ENCODE peak calls at places on chromosomes 12 and 14, in nine cellular contexts. F is Caco-2, L is H9, W is H1, P is heart left ventricle, U is heart right ventricle, V is A549, B is transverse colon, T is pancreas. K is an unnamed sample.

GRCh38 chr12:75759842-75760260 is 248.4 kb upstream of the KRR1 start:
- DNase-seq in F (no peak), L (no peak), W (no peak), P (no peak), U (no peak), V (no peak), B (no peak), T (no peak), K (no peak)

GRCh38 chr14:31297701-31298344 is 90.2 kb upstream of the HECTD1 start:
- DNase-seq in F (no peak), L (no peak), W (no peak), P (no peak), U (no peak), V (no peak), B (no peak), T (no peak), K (no peak)

GRCh38 chr12:131724534-131724933 is 13.6 kb downstream of the SFSWAP start:
- DNase-seq in F (no peak), L (no peak), W (no peak), P (no peak), U (no peak), V (no peak), B (no peak), T (no peak), K (no peak)

GRCh38 chr14:96269359-96269710 is 13.3 kb downstream of the BDKRB1 start:
- DNase-seq in F (no peak), L (peak; percentile 22), W (no peak), P (no peak), U (no peak), V (no peak), B (no peak), T (no peak), K (no peak)

GRCh38 chr14:70317969-70318634 is 41.4 kb downstream of the COX16 start:
- DNase-seq in F (peak; percentile 83), L (peak; percentile 61), W (peak; percentile 23), P (no peak), U (peak; percentile 27), V (peak; percentile 40), B (peak; percentile 29), T (peak; percentile 28), K (no peak)

GRCh38 chr14:29215853-29216252 is 449.3 kb downstream of the FOXG1 start:
- DNase-seq in F (no peak), L (no peak), W (no peak), P (no peak), U (no peak), V (no peak), B (no peak), T (no peak), K (no peak)

GRCh38 chr14:47852278-47852677 is 176.9 kb upstream of the MDGA2 start:
- DNase-seq in F (no peak), L (no peak), W (no peak), P (no peak), U (no peak), V (no peak), B (no peak), T (no peak), K (no peak)

GRCh38 chr14:51356381-51356780 is 116.3 kb downstream of the TMX1 start:
- DNase-seq in F (no peak), L (no peak), W (no peak), P (no peak), U (no peak), V (no peak), B (no peak), T (no peak), K (no peak)

GRCh38 chr14:46661728-46662127 is 10.1 kb upstream of the RPL10L start:
- DNase-seq in F (peak; percentile 9), L (peak; percentile 45), W (no peak), P (no peak), U (no peak), V (no peak), B (no peak), T (no peak), K (no peak)

GRCh38 chr12:12582193-12582881 is 19.7 kb upstream of the DUSP16 start:
- DNase-seq in F (no peak), L (no peak), W (no peak), P (no peak), U (no peak), V (no peak), B (no peak), T (no peak), K (no peak)

GRCh38 chr12:45468751-45469615 is 253.1 kb downstream of the ANO6 start:
- DNase-seq in F (no peak), L (peak; percentile 38), W (no peak), P (no peak), U (no peak), V (no peak), B (no peak), T (no peak), K (no peak)

GRCh38 chr14:67453575-67454300 is 34.8 kb downstream of the TMEM229B start:
- DNase-seq in F (no peak), L (no peak), W (no peak), P (peak; percentile 38), U (no peak), V (no peak), B (no peak), T (no peak), K (no peak)

GRCh38 chr14:94075008-94075407 is 6.0 kb downstream of the DDX24 start:
- DNase-seq in F (no peak), L (no peak), W (no peak), P (no peak), U (no peak), V (no peak), B (no peak), T (no peak), K (no peak)

GRCh38 chr14:94077823-94078222 is 3.2 kb downstream of the DDX24 start:
- DNase-seq in F (no peak), L (no peak), W (no peak), P (no peak), U (no peak), V (no peak), B (no peak), T (no peak), K (no peak)

GRCh38 chr14:94079891-94080605 is 954 bp downstream of the DDX24 start:
- DNase-seq in F (no peak), L (no peak), W (no peak), P (no peak), U (no peak), V (no peak), B (no peak), T (no peak), K (no peak)

GRCh38 chr14:94074534-94074933 is 6.5 kb downstream of the DDX24 start:
- DNase-seq in F (no peak), L (no peak), W (no peak), P (no peak), U (no peak), V (no peak), B (no peak), T (no peak), K (no peak)

GRCh38 chr14:94077111-94077821 is 3.7 kb downstream of the DDX24 start:
- DNase-seq in F (no peak), L (no peak), W (no peak), P (no peak), U (no peak), V (no peak), B (no peak), T (no peak), K (no peak)
- TF ChIP-seq CTCF in F (no peak), L (no peak), W (no peak), P (no peak), U (no peak), V (no peak), B (no peak), T (no peak), K (no peak)

GRCh38 chr14:100222219-100223093 is 16.5 kb upstream of the YY1 start:
- DNase-seq in F (no peak), L (no peak), W (no peak), P (no peak), U (no peak), V (no peak), B (no peak), T (no peak), K (no peak)

GRCh38 chr14:100215330-100215885 is 23.5 kb upstream of the YY1 start:
- DNase-seq in F (no peak), L (no peak), W (no peak), P (no peak), U (no peak), V (no peak), B (no peak), T (no peak), K (no peak)

GRCh38 chr14:100221419-100222218 is 17.3 kb upstream of the YY1 start:
- DNase-seq in F (peak; percentile 60), L (peak; percentile 77), W (no peak), P (peak; percentile 49), U (peak; percentile 52), V (no peak), B (peak; percentile 74), T (peak; percentile 47), K (peak; percentile 39)

GRCh38 chr14:100223332-100224171 is 15.4 kb upstream of the YY1 start:
- DNase-seq in F (no peak), L (no peak), W (no peak), P (no peak), U (no peak), V (no peak), B (no peak), T (no peak), K (no peak)

GRCh38 chr14:100219126-100219785 is 19.7 kb upstream of the YY1 start:
- DNase-seq in F (no peak), L (no peak), W (no peak), P (no peak), U (no peak), V (no peak), B (no peak), T (no peak), K (no peak)
- H3K4me1 ChIP-seq in F (peaks cover 26% of the 10 kb centered on the region), L (peaks cover 15% of the 10 kb centered on the region), W (peaks cover 21% of the 10 kb centered on the region), P (peaks cover 20% of the 10 kb centered on the region), U (peaks cover 26% of the 10 kb centered on the region), V (peaks cover 10% of the 10 kb centered on the region), B (peaks cover 26% of the 10 kb centered on the region), T (no peaks in the 10 kb centered on the region), K (peaks cover 28% of the 10 kb centered on the region)

GRCh38 chr12:133073836-133074235 is 6.9 kb upstream of the ZNF140 start:
- DNase-seq in F (no peak), L (no peak), W (no peak), P (no peak), U (no peak), V (no peak), B (no peak), T (no peak), K (no peak)
- H3K9me3 ChIP-seq in F (peaks cover 35% of the 10 kb centered on the region), L (peaks cover 52% of the 10 kb centered on the region), W (peaks cover 58% of the 10 kb centered on the region), P (peaks cover 60% of the 10 kb centered on the region), U (peaks cover 98% of the 10 kb centered on the region), V (peaks cover 89% of the 10 kb centered on the region), B (peaks cover 77% of the 10 kb centered on the region), T (no peaks in the 10 kb centered on the region), K (peaks cover 100% of the 10 kb centered on the region)

GRCh38 chr12:53302903-53303302 is 3.4 kb downstream of the MYG1 start:
- DNase-seq in F (no peak), L (no peak), W (no peak), P (no peak), U (no peak), V (no peak), B (no peak), T (no peak), K (no peak)
- TF ChIP-seq CTCF in F (no peak), L (no peak), W (no peak), P (no peak), U (no peak), V (no peak), B (no peak), T (no peak), K (no peak)

GRCh38 chr14:103526247-103526913 is 2.6 kb upstream of the TRMT61A start:
- DNase-seq in F (no peak), L (no peak), W (no peak), P (no peak), U (no peak), V (no peak), B (peak; percentile 50), T (no peak), K (no peak)
- H3K4me1 ChIP-seq in F (peaks cover 62% of the 10 kb centered on the region), L (no peaks in the 10 kb centered on the region), W (peaks cover 12% of the 10 kb centered on the region), P (peaks cover 58% of the 10 kb centered on the region), U (peaks cover 54% of the 10 kb centered on the region), V (peaks cover 63% of the 10 kb centered on the region), B (peaks cover 70% of the 10 kb centered on the region), T (peaks cover 6% of the 10 kb centered on the region), K (peaks cover 92% of the 10 kb centered on the region)

GRCh38 chr12:133227281-133227852 is 8.3 kb downstream of the ANHX start:
- DNase-seq in F (no peak), L (peak; percentile 22), W (no peak), P (no peak), U (no peak), V (no peak), B (no peak), T (no peak), K (no peak)
- H3K9me3 ChIP-seq in F (no peaks in the 10 kb centered on the region), L (peaks cover 76% of the 10 kb centered on the region), W (peaks cover 76% of the 10 kb centered on the region), P (no peaks in the 10 kb centered on the region), U (peaks cover 34% of the 10 kb centered on the region), V (peaks cover 69% of the 10 kb centered on the region), B (peaks cover 11% of the 10 kb centered on the region), T (no peaks in the 10 kb centered on the region), K (peaks cover 53% of the 10 kb centered on the region)